ENCODE peak calls at places on chromosomes 5 and 9, in nine cellular contexts. One of them, this sample, is unnamed.
A peak's percentile ranks its signal among the peaks of the same experiment; 100 is the strongest.

GRCh38 chr9:36788534-36788933 is 215.8 kb downstream of the MELK start:
- DNase-seq in stomach: no peak
- DNase-seq in SK-N-SH: no peak
- DNase-seq in endothelial cell of umbilical vein: no peak
- DNase-seq in HCT116: peak; percentile 23
- DNase-seq in GM23338: peak; percentile 77
- DNase-seq in GM12878: no peak
- DNase-seq in K562: peak; percentile 38
- DNase-seq in spleen: no peak
- DNase-seq in this sample: no peak

GRCh38 chr9:132372177-132373095 is 17.6 kb upstream of the SETX start:
- DNase-seq in stomach: peak; percentile 34
- DNase-seq in SK-N-SH: peak; percentile 58
- DNase-seq in endothelial cell of umbilical vein: peak; percentile 97
- DNase-seq in HCT116: no peak
- DNase-seq in GM23338: no peak
- DNase-seq in GM12878: no peak
- DNase-seq in K562: no peak
- DNase-seq in spleen: peak; percentile 81
- DNase-seq in this sample: peak; percentile 78

GRCh38 chr5:131164161-131164930 is 710 bp downstream of the HINT1 start:
- DNase-seq in stomach: peak; percentile 74
- DNase-seq in SK-N-SH: peak; percentile 89
- DNase-seq in endothelial cell of umbilical vein: peak; percentile 70
- DNase-seq in HCT116: no peak
- DNase-seq in GM23338: peak; percentile 75
- DNase-seq in GM12878: no peak
- DNase-seq in K562: peak; percentile 69
- DNase-seq in spleen: peak; percentile 93
- DNase-seq in this sample: peak; percentile 86

GRCh38 chr5:168457542-168457941 is 28.7 kb upstream of the RARS1 start:
- DNase-seq in stomach: no peak
- DNase-seq in SK-N-SH: no peak
- DNase-seq in endothelial cell of umbilical vein: no peak
- DNase-seq in HCT116: no peak
- DNase-seq in GM23338: no peak
- DNase-seq in GM12878: no peak
- DNase-seq in K562: no peak
- DNase-seq in spleen: peak; percentile 56
- DNase-seq in this sample: no peak

GRCh38 chr5:138077064-138077696 is 6.7 kb upstream of the WNT8A start:
- DNase-seq in stomach: peak; percentile 72
- DNase-seq in SK-N-SH: peak; percentile 76
- DNase-seq in endothelial cell of umbilical vein: peak; percentile 68
- DNase-seq in HCT116: peak; percentile 62
- DNase-seq in GM23338: peak; percentile 86
- DNase-seq in GM12878: no peak
- DNase-seq in K562: peak; percentile 58
- DNase-seq in spleen: no peak
- DNase-seq in this sample: peak; percentile 77

GRCh38 chr5:68304421-68305052 is 89.0 kb downstream of the PIK3R1 start:
- DNase-seq in stomach: no peak
- DNase-seq in SK-N-SH: no peak
- DNase-seq in endothelial cell of umbilical vein: no peak
- DNase-seq in HCT116: no peak
- DNase-seq in GM23338: no peak
- DNase-seq in GM12878: no peak
- DNase-seq in K562: no peak
- DNase-seq in spleen: no peak
- DNase-seq in this sample: no peak

GRCh38 chr9:113622600-113623400 is 159.3 kb downstream of the RGS3 start:
- DNase-seq in stomach: no peak
- DNase-seq in SK-N-SH: no peak
- DNase-seq in endothelial cell of umbilical vein: peak; percentile 82
- DNase-seq in HCT116: peak; percentile 81
- DNase-seq in GM23338: peak; percentile 85
- DNase-seq in GM12878: peak; percentile 44
- DNase-seq in K562: no peak
- DNase-seq in spleen: peak; percentile 70
- DNase-seq in this sample: peak; percentile 62

GRCh38 chr5:133602829-133603380 is 9.4 kb downstream of the FSTL4 start:
- DNase-seq in stomach: no peak
- DNase-seq in SK-N-SH: no peak
- DNase-seq in endothelial cell of umbilical vein: peak; percentile 86
- DNase-seq in HCT116: no peak
- DNase-seq in GM23338: peak; percentile 41
- DNase-seq in GM12878: no peak
- DNase-seq in K562: no peak
- DNase-seq in spleen: no peak
- DNase-seq in this sample: no peak

GRCh38 chr9:127950513-127951210 is 13.0 kb upstream of the DPM2 start:
- DNase-seq in stomach: no peak
- DNase-seq in SK-N-SH: no peak
- DNase-seq in endothelial cell of umbilical vein: no peak
- DNase-seq in HCT116: no peak
- DNase-seq in GM23338: no peak
- DNase-seq in GM12878: no peak
- DNase-seq in K562: no peak
- DNase-seq in spleen: no peak
- DNase-seq in this sample: peak; percentile 82

GRCh38 chr9:128233817-128234406 is 30.7 kb downstream of the DNM1 start:
- DNase-seq in stomach: no peak
- DNase-seq in SK-N-SH: no peak
- DNase-seq in endothelial cell of umbilical vein: no peak
- DNase-seq in HCT116: no peak
- DNase-seq in GM23338: no peak
- DNase-seq in GM12878: no peak
- DNase-seq in K562: no peak
- DNase-seq in spleen: no peak
- DNase-seq in this sample: no peak

GRCh38 chr5:43661102-43661501 is 58.1 kb downstream of the NNT start:
- DNase-seq in stomach: no peak
- DNase-seq in SK-N-SH: peak; percentile 13
- DNase-seq in endothelial cell of umbilical vein: no peak
- DNase-seq in HCT116: peak; percentile 35
- DNase-seq in GM23338: peak; percentile 71
- DNase-seq in GM12878: no peak
- DNase-seq in K562: no peak
- DNase-seq in spleen: no peak
- DNase-seq in this sample: no peak

DNA sequence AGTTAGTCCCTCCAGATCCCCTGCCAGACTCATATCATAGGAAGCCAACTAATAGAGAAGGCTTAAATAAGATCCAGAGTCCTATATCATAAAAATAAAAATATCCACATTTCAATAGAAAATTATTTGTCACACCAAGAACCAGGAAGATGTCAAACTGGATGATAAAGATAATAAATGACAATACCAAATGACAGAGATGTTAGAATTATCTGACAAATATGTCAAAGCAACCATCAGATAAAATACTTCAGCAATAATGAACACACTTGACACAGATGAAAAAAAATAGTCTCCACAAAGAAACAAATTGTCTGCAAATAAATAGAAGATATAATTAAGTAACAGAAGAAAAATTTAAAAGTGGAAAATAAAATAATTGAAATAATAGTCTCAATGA is 300.7 kb upstream of the FTMT start:
- DNase-seq in stomach: no peak
- DNase-seq in SK-N-SH: no peak
- DNase-seq in endothelial cell of umbilical vein: no peak
- DNase-seq in HCT116: no peak
- DNase-seq in GM23338: no peak
- DNase-seq in GM12878: no peak
- DNase-seq in K562: no peak
- DNase-seq in spleen: no peak
- DNase-seq in this sample: no peak
- TF ChIP-seq POLR2AphosphoS5 in stomach: no peak
- TF ChIP-seq POLR2AphosphoS5 in SK-N-SH: no peak
- TF ChIP-seq POLR2AphosphoS5 in endothelial cell of umbilical vein: no peak
- TF ChIP-seq POLR2AphosphoS5 in HCT116: no peak
- TF ChIP-seq POLR2AphosphoS5 in GM23338: no peak
- TF ChIP-seq POLR2AphosphoS5 in GM12878: no peak
- TF ChIP-seq POLR2AphosphoS5 in K562: no peak
- TF ChIP-seq POLR2AphosphoS5 in spleen: no peak
- TF ChIP-seq POLR2AphosphoS5 in this sample: no peak

GRCh38 chr9:136336156-136336860 is 9.0 kb downstream of the GPSM1 start:
- DNase-seq in stomach: no peak
- DNase-seq in SK-N-SH: no peak
- DNase-seq in endothelial cell of umbilical vein: no peak
- DNase-seq in HCT116: no peak
- DNase-seq in GM23338: no peak
- DNase-seq in GM12878: no peak
- DNase-seq in K562: peak; percentile 44
- DNase-seq in spleen: no peak
- DNase-seq in this sample: no peak
- H3K36me3 ChIP-seq in stomach: no peaks in the 10 kb centered on the region
- H3K36me3 ChIP-seq in SK-N-SH: peaks cover 49% of the 10 kb centered on the region
- H3K36me3 ChIP-seq in endothelial cell of umbilical vein: peaks cover 5% of the 10 kb centered on the region
- H3K36me3 ChIP-seq in HCT116: no peaks in the 10 kb centered on the region
- H3K36me3 ChIP-seq in GM23338: no peaks in the 10 kb centered on the region
- H3K36me3 ChIP-seq in GM12878: no peaks in the 10 kb centered on the region
- H3K36me3 ChIP-seq in K562: peaks cover 22% of the 10 kb centered on the region
- H3K36me3 ChIP-seq in spleen: no peaks in the 10 kb centered on the region
- H3K36me3 ChIP-seq in this sample: peaks cover 9% of the 10 kb centered on the region

DNA sequence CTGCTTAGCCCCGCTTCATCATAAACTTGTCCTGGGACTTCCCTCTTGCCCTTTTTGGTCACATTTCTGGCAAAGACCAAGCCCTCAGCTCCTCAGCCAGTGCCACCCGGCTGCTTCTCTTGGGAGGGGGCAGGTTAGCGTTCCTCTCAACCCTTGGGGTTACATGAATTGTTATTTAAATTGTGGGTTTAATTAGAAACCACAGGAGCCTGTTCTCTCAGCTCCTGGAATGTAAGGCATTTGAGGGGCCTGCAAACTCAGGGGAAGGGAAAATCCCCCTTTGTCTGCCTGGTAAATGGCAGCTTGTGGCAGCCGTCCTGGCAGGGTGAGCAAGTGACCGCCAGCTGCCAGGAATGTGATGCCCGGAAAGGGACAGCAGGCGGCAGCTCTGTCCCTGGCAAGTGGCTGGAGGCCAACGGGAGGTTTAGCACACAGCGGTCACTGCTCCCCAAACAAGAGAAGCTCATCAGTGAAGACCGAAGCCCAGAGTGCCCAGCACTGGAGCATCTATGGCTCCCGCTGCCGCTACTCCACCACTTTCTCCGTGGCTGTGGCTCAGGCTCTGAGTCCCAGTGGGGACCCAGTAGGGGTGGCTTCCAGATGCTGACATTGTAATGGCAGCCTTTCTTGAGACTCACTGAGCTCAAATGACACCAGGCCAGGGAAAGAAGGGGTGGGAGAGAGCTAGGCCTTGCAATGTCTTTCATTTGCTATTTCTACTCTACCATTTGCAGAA is 51.7 kb downstream of the SHB start:
- DNase-seq in stomach: peak; percentile 84
- DNase-seq in SK-N-SH: peak; percentile 80
- DNase-seq in endothelial cell of umbilical vein: no peak
- DNase-seq in HCT116: no peak
- DNase-seq in GM23338: peak; percentile 97
- DNase-seq in GM12878: no peak
- DNase-seq in K562: no peak
- DNase-seq in spleen: no peak
- DNase-seq in this sample: no peak
- H3K27ac ChIP-seq in stomach: peak overlapping the region; percentile 28
- H3K27ac ChIP-seq in SK-N-SH: peak overlapping the region; percentile 99
- H3K27ac ChIP-seq in endothelial cell of umbilical vein: peak overlapping the region; percentile 34
- H3K27ac ChIP-seq in HCT116: no peak overlapping the region
- H3K27ac ChIP-seq in GM23338: peak overlapping the region; percentile 85
- H3K27ac ChIP-seq in GM12878: no peak overlapping the region
- H3K27ac ChIP-seq in K562: no peak overlapping the region
- H3K27ac ChIP-seq in spleen: no peak overlapping the region
- H3K27ac ChIP-seq in this sample: peak overlapping the region; percentile 90

DNA sequence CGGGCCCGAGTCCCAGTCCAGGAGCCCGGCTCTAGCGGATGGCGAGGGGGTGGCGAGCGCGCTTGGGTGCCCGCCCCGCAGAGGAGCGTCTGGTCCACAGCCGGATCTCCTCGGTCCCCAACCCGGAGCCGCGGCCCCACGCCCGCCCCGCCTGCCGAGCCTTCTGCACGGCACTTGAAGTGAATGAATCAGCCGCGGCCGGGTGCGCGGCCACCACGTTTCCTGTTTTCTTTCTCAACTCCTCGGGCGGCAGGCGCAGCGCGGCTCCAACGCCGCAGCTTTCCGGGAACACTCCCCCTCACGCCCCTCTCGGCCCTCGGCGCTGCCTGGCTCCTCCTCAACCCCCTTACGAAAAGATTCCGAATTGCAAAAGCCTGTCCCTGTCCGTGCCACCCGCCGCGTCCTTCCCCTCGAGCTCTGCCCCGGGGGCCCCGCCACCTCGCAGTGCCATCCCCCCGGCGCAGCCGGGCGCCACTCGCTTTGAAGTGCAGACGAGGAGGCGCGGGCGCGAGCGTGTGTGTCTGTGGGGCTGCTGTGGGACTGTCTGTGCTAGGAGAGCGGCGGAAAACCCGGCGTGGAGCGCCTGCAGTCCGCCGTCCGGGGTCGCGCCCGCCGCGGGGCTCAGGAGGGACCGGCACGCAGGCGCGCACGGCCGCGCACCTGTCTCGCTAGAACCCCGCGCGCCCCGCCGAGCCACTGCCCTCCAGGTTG is 456.6 kb downstream of the RAB3C start:
- DNase-seq in stomach: peak; percentile 85
- DNase-seq in SK-N-SH: peak; percentile 87
- DNase-seq in endothelial cell of umbilical vein: peak; percentile 77
- DNase-seq in HCT116: no peak
- DNase-seq in GM23338: peak; percentile 82
- DNase-seq in GM12878: no peak
- DNase-seq in K562: no peak
- DNase-seq in spleen: peak; percentile 96
- DNase-seq in this sample: peak; percentile 92
- TF ChIP-seq POLR2AphosphoS5 in stomach: peak; percentile 45
- TF ChIP-seq POLR2AphosphoS5 in SK-N-SH: peak; percentile 15
- TF ChIP-seq POLR2AphosphoS5 in endothelial cell of umbilical vein: peak; percentile 57
- TF ChIP-seq POLR2AphosphoS5 in HCT116: no peak
- TF ChIP-seq POLR2AphosphoS5 in GM23338: no peak
- TF ChIP-seq POLR2AphosphoS5 in GM12878: no peak
- TF ChIP-seq POLR2AphosphoS5 in K562: no peak
- TF ChIP-seq POLR2AphosphoS5 in spleen: peak; percentile 93
- TF ChIP-seq POLR2AphosphoS5 in this sample: peak; percentile 65

GRCh38 chr5:141211-141610 is 49.2 kb downstream of the PLEKHG4B start:
- DNase-seq in stomach: no peak
- DNase-seq in SK-N-SH: peak; percentile 23
- DNase-seq in endothelial cell of umbilical vein: no peak
- DNase-seq in HCT116: no peak
- DNase-seq in GM23338: no peak
- DNase-seq in GM12878: no peak
- DNase-seq in K562: no peak
- DNase-seq in spleen: no peak
- DNase-seq in this sample: no peak
- H3K36me3 ChIP-seq in stomach: no peaks in the 10 kb centered on the region
- H3K36me3 ChIP-seq in SK-N-SH: no peaks in the 10 kb centered on the region
- H3K36me3 ChIP-seq in endothelial cell of umbilical vein: no peaks in the 10 kb centered on the region
- H3K36me3 ChIP-seq in HCT116: no peaks in the 10 kb centered on the region
- H3K36me3 ChIP-seq in GM23338: peaks cover 8% of the 10 kb centered on the region
- H3K36me3 ChIP-seq in GM12878: no peaks in the 10 kb centered on the region
- H3K36me3 ChIP-seq in K562: no peaks in the 10 kb centered on the region
- H3K36me3 ChIP-seq in spleen: no peaks in the 10 kb centered on the region
- H3K36me3 ChIP-seq in this sample: no peaks in the 10 kb centered on the region

GRCh38 chr5:17283121-17283415 is 65.6 kb downstream of the BASP1 start:
- DNase-seq in stomach: no peak
- DNase-seq in SK-N-SH: no peak
- DNase-seq in endothelial cell of umbilical vein: no peak
- DNase-seq in HCT116: no peak
- DNase-seq in GM23338: no peak
- DNase-seq in GM12878: no peak
- DNase-seq in K562: no peak
- DNase-seq in spleen: no peak
- DNase-seq in this sample: no peak
- H3K27ac ChIP-seq in stomach: no peak overlapping the region
- H3K27ac ChIP-seq in SK-N-SH: no peak overlapping the region
- H3K27ac ChIP-seq in endothelial cell of umbilical vein: no peak overlapping the region
- H3K27ac ChIP-seq in HCT116: no peak overlapping the region
- H3K27ac ChIP-seq in GM23338: no peak overlapping the region
- H3K27ac ChIP-seq in GM12878: no peak overlapping the region
- H3K27ac ChIP-seq in K562: no peak overlapping the region
- H3K27ac ChIP-seq in spleen: no peak overlapping the region
- H3K27ac ChIP-seq in this sample: no peak overlapping the region

GRCh38 chr5:151671979-151672378 is 14.7 kb downstream of the SPARC start:
- DNase-seq in stomach: no peak
- DNase-seq in SK-N-SH: no peak
- DNase-seq in endothelial cell of umbilical vein: peak; percentile 98
- DNase-seq in HCT116: no peak
- DNase-seq in GM23338: no peak
- DNase-seq in GM12878: no peak
- DNase-seq in K562: no peak
- DNase-seq in spleen: no peak
- DNase-seq in this sample: no peak
- TF ChIP-seq POLR2AphosphoS5 in stomach: no peak
- TF ChIP-seq POLR2AphosphoS5 in SK-N-SH: no peak
- TF ChIP-seq POLR2AphosphoS5 in endothelial cell of umbilical vein: peak; percentile 95
- TF ChIP-seq POLR2AphosphoS5 in HCT116: no peak
- TF ChIP-seq POLR2AphosphoS5 in GM23338: no peak
- TF ChIP-seq POLR2AphosphoS5 in GM12878: no peak
- TF ChIP-seq POLR2AphosphoS5 in K562: no peak
- TF ChIP-seq POLR2AphosphoS5 in spleen: no peak
- TF ChIP-seq POLR2AphosphoS5 in this sample: no peak